ENCODE peak calls at places on chromosomes 6 and 20, in ten cellular contexts. W is small intestine; G is activated CD8-positive, alpha-beta memory T cell treated with anti-CD3 and anti-CD28 coated beads, Interleukin-2, amount 50 U/mL, for 4 hours; U is nucleus accumbens; J is T-cell; Z is nephron progenitor cell; H is GM03348; B is stimulated activated CD8-positive, alpha-beta memory T cell treated with anti-CD3 and anti-CD28 coated beads, Interleukin-2, amount 100 ng/mL, for 48 hours; Y is astrocyte of the cerebellum; M is left ventricle myocardium inferior. F is an unnamed sample.

GRCh38 chr20:3785240-3786125 is 1.1 kb downstream of the CENPB start:
- DNase-seq in W (no peak), G (no peak), U (no peak), J (no peak), Z (no peak), H (peak), B (no peak), Y (no peak), M (peak), F (no peak)

GRCh38 chr6:15429146-15430110 is 183.6 kb downstream of the JARID2 start:
- DNase-seq in W (peak), G (no peak), U (no peak), J (no peak), Z (no peak), H (peak), B (no peak), Y (peak), M (no peak), F (no peak)

GRCh38 chr6:30876039-30876730 is 8.1 kb upstream of the DDR1 start:
- DNase-seq in W (no peak), G (no peak), U (no peak), J (no peak), Z (no peak), H (no peak), B (no peak), Y (peak), M (no peak), F (no peak)

GRCh38 chr6:5838656-5839396 is 167.9 kb downstream of the NRN1 start:
- DNase-seq in W (peak), G (no peak), U (no peak), J (no peak), Z (no peak), H (no peak), B (no peak), Y (no peak), M (no peak), F (no peak)

GRCh38 chr6:7446644-7447325 is 57.2 kb downstream of the RIOK1 start:
- DNase-seq in W (no peak), G (no peak), U (no peak), J (no peak), Z (peak), H (no peak), B (no peak), Y (no peak), M (no peak), F (no peak)

GRCh38 chr6:138654715-138655634 is 118.6 kb upstream of the CCDC28A start:
- DNase-seq in W (no peak), G (no peak), U (no peak), J (no peak), Z (no peak), H (peak), B (peak), Y (no peak), M (no peak), F (no peak)

GRCh38 chr6:133504761-133505160 is 263.6 kb downstream of the EYA4 start:
- DNase-seq in W (no peak), G (no peak), U (no peak), J (no peak), Z (no peak), H (no peak), B (no peak), Y (peak), M (no peak), F (no peak)

GRCh38 chr20:47984437-47984836 is 199.2 kb upstream of the SULF2 start:
- DNase-seq in W (no peak), G (no peak), U (no peak), J (no peak), Z (no peak), H (no peak), B (no peak), Y (no peak), M (no peak), F (no peak)

GRCh38 chr20:6993016-6993415 is 225.5 kb downstream of the BMP2 start:
- DNase-seq in W (no peak), G (no peak), U (no peak), J (no peak), Z (no peak), H (no peak), B (no peak), Y (no peak), M (no peak), F (no peak)

GRCh38 chr6:26065952-26066380 is 21.3 kb upstream of the HFE start:
- DNase-seq in W (peak), G (peak), U (peak), J (peak), Z (peak), H (peak), B (no peak), Y (no peak), M (no peak), F (peak)

GRCh38 chr20:10060223-10060622 is 25.4 kb downstream of the ANKEF1 start:
- DNase-seq in W (no peak), G (no peak), U (no peak), J (no peak), Z (peak), H (no peak), B (no peak), Y (no peak), M (no peak), F (no peak)

GRCh38 chr6:148223424-148223842 is 119.2 kb upstream of the SASH1 start:
- DNase-seq in W (no peak), G (no peak), U (no peak), J (no peak), Z (no peak), H (peak), B (no peak), Y (no peak), M (no peak), F (peak)

GRCh38 chr6:82072771-82073170 is 174.8 kb downstream of the IBTK start:
- DNase-seq in W (no peak), G (no peak), U (no peak), J (no peak), Z (no peak), H (peak), B (no peak), Y (peak), M (no peak), F (no peak)

GRCh38 chr6:140579918-140580317 is 1205.5 kb upstream of the CITED2 start:
- DNase-seq in W (no peak), G (no peak), U (no peak), J (no peak), Z (no peak), H (no peak), B (no peak), Y (no peak), M (no peak), F (no peak)

GRCh38 chr20:37397076-37397953 is 51.4 kb downstream of the SRC start:
- DNase-seq in W (no peak), G (no peak), U (no peak), J (no peak), Z (no peak), H (no peak), B (no peak), Y (no peak), M (no peak), F (no peak)

GRCh38 chr6:100592929-100593328 is 128.2 kb upstream of the SIM1 start:
- DNase-seq in W (no peak), G (no peak), U (no peak), J (no peak), Z (peak), H (no peak), B (no peak), Y (no peak), M (no peak), F (no peak)

GRCh38 chr20:44309763-44310663 is 989 bp downstream of the FITM2 start:
- DNase-seq in W (no peak), G (no peak), U (no peak), J (no peak), Z (no peak), H (peak), B (no peak), Y (no peak), M (peak), F (no peak)

GRCh38 chr20:20839771-20840170 is 127.3 kb upstream of the RALGAPA2 start:
- DNase-seq in W (no peak), G (no peak), U (no peak), J (no peak), Z (no peak), H (no peak), B (no peak), Y (no peak), M (no peak), F (no peak)

GRCh38 chr6:30615219-30615957 is 1.7 kb downstream of the PPP1R10 start:
- DNase-seq in W (peak), G (no peak), U (peak), J (peak), Z (peak), H (peak), B (no peak), Y (peak), M (no peak), F (peak)

GRCh38 chr20:57658447-57659130 is 38.4 kb upstream of the ZBP1 start:
- DNase-seq in W (no peak), G (peak), U (no peak), J (no peak), Z (no peak), H (no peak), B (no peak), Y (no peak), M (peak), F (no peak)

GRCh38 chr6:12001004-12001705 is 11.0 kb upstream of the HIVEP1 start:
- DNase-seq in W (no peak), G (no peak), U (no peak), J (no peak), Z (no peak), H (peak), B (no peak), Y (no peak), M (no peak), F (no peak)

GRCh38 chr6:1310628-1311399 is 1.1 kb upstream of the FOXQ1 start:
- DNase-seq in W (peak), G (no peak), U (no peak), J (no peak), Z (peak), H (no peak), B (no peak), Y (no peak), M (no peak), F (no peak)

GRCh38 chr6:73024598-73024997 is 200.7 kb downstream of the KHDC1L start:
- DNase-seq in W (no peak), G (no peak), U (no peak), J (no peak), Z (no peak), H (no peak), B (no peak), Y (no peak), M (no peak), F (no peak)

GRCh38 chr6:108961985-108962384 is 113.8 kb downstream of the ARMC2 start:
- DNase-seq in W (no peak), G (no peak), U (no peak), J (no peak), Z (no peak), H (peak), B (no peak), Y (peak), M (no peak), F (no peak)

GRCh38 chr20:13277663-13278295 is 56.7 kb downstream of the ISM1 start:
- DNase-seq in W (no peak), G (no peak), U (no peak), J (no peak), Z (no peak), H (peak), B (no peak), Y (no peak), M (no peak), F (no peak)

GRCh38 chr20:63091901-63092659 is 85.3 kb upstream of the BHLHE23 start:
- DNase-seq in W (no peak), G (peak), U (no peak), J (no peak), Z (peak), H (no peak), B (no peak), Y (no peak), M (peak), F (no peak)

F was measured in Jurkat, Clone E6-1.